ENCODE peak calls at places on chromosome X, in ten cellular contexts. S is keratinocyte, A is esophagus squamous epithelium, M is Peyer's patch, J is PC-3, C is lung, P is psoas muscle, H is tibial nerve, G is kidney, X is ovary. L is an unnamed sample. For H3K9me3 and H3K4me1, the result is how much of the 10 kb centered on the place peaks cover.

GRCh38 chrX:63513825-63514574 is 162.9 kb upstream of the SPIN4 start:
- DNase-seq in J (peak), P (no peak), H (peak), A (no peak), G (no peak), S (no peak), M (no peak), X (no peak), C (no peak), L (no peak)

GRCh38 chrX:70755850-70756249 is 152.7 kb downstream of the TEX11 start:
- DNase-seq in X (no peak), A (no peak), P (no peak), H (no peak), J (no peak), C (no peak), G (no peak), M (no peak), S (no peak), L (no peak)

GRCh38 chrX:147478899-147479298 is 432.8 kb upstream of the FMR1 start:
- DNase-seq in H (no peak), J (no peak), S (no peak), P (no peak), G (no peak), C (no peak), A (no peak), M (no peak), X (no peak), L (no peak)

GRCh38 chrX:112641449-112641848 is 38.3 kb downstream of the LHFPL1 start:
- DNase-seq in M (no peak), S (no peak), J (no peak), H (no peak), P (no peak), G (no peak), A (no peak), X (no peak), C (no peak), L (no peak)

GRCh38 chrX:138771042-138771441 is 59.5 kb upstream of the FGF13 start:
- DNase-seq in G (no peak), S (no peak), J (no peak), P (no peak), A (no peak), X (no peak), M (no peak), H (no peak), C (no peak), L (no peak)

GRCh38 chrX:1151378-1152077 is 60.9 kb downstream of the CRLF2 start:
- DNase-seq in A (no peak), H (no peak), C (no peak), P (no peak), M (no peak), J (no peak), G (no peak), X (no peak), S (no peak), L (peak)

GRCh38 chrX:136339702-136340101 is 38.9 kb downstream of the ADGRG4 start:
- DNase-seq in C (no peak), H (no peak), M (no peak), A (no peak), S (no peak), J (no peak), P (no peak), X (no peak), G (no peak), L (no peak)

GRCh38 chrX:49710744-49711319 is 15.0 kb upstream of the PAGE1 start:
- DNase-seq in J (no peak), P (no peak), C (no peak), G (no peak), S (no peak), H (no peak), X (no peak), A (no peak), M (no peak), L (no peak)

GRCh38 chrX:86263526-86263925 is 115.3 kb downstream of the DACH2 start:
- DNase-seq in M (no peak), A (no peak), J (no peak), S (no peak), X (no peak), H (no peak), G (no peak), P (no peak), C (no peak), L (no peak)

GRCh38 chrX:45621356-45622041 is 420.8 kb upstream of the DIPK2B start:
- DNase-seq in H (no peak), M (no peak), X (no peak), C (no peak), S (peak), P (no peak), A (no peak), J (peak), G (no peak), L (no peak)

GRCh38 chrX:141936080-141936479 is 32.4 kb downstream of the MAGEC1 start:
- DNase-seq in S (no peak), P (no peak), A (no peak), M (no peak), G (no peak), C (no peak), J (peak), H (no peak), X (no peak), L (no peak)

GRCh38 chrX:37765507-37765906 is 14.4 kb upstream of the CYBB start:
- DNase-seq in P (no peak), S (no peak), C (no peak), G (no peak), H (no peak), X (no peak), A (no peak), J (no peak), M (no peak), L (no peak)

GRCh38 chrX:13165747-13166146 is 121.3 kb upstream of the FAM9C start:
- DNase-seq in H (no peak), A (no peak), G (no peak), S (no peak), M (no peak), C (no peak), J (no peak), P (no peak), X (no peak), L (no peak)

GRCh38 chrX:139120760-139121159 is 409.2 kb upstream of the FGF13 start:
- DNase-seq in H (no peak), C (no peak), G (no peak), P (no peak), M (no peak), J (peak), A (no peak), X (no peak), S (no peak), L (no peak)

GRCh38 chrX:143095311-143095710 is 69.6 kb downstream of the SPANXN4 start:
- DNase-seq in H (no peak), C (no peak), M (no peak), P (no peak), S (no peak), X (no peak), A (no peak), G (no peak), J (no peak), L (no peak)

GRCh38 chrX:143094501-143095110 is 68.9 kb downstream of the SPANXN4 start:
- DNase-seq in C (no peak), J (no peak), G (no peak), S (no peak), M (no peak), P (no peak), X (no peak), H (no peak), A (no peak), L (no peak)

DNA sequence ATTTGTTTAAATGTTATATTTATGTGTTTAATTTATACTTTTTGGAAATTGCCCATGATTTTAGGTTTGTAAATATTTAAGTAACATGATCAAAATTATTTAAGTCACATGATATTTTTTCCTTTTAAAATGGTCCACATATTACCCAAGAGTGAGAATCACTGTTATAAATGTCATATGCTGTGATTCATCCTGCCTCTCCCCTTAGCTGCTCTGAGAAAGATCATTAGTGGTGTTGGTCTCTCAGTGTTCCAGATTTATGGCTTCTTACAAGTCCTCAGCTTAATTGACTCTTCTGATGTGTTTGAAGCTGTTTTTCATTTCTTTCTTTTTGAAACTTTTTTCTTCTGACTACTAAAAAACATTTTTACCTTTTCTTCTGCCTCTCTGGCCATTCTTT is 70.1 kb downstream of the SPANXN4 start:
- DNase-seq in H (no peak), G (no peak), A (no peak), P (no peak), J (no peak), M (no peak), S (no peak), C (no peak), X (no peak), L (no peak)
- H3K9me3 ChIP-seq in H (under half), G (under half), A (under half), P (under half), J (under half), M (under half), S (under half), C (under half), X (under half), L (under half)

GRCh38 chrX:65673857-65674350 is 6.5 kb downstream of the MSN start:
- DNase-seq in P (no peak), S (no peak), J (no peak), A (no peak), H (no peak), X (no peak), G (no peak), C (no peak), M (no peak), L (no peak)
- H3K4me1 ChIP-seq in P (under half), S (under half), J (half or more), A (under half), H (under half), X (under half), G (under half), C (under half), M (under half), L (under half)

DNA sequence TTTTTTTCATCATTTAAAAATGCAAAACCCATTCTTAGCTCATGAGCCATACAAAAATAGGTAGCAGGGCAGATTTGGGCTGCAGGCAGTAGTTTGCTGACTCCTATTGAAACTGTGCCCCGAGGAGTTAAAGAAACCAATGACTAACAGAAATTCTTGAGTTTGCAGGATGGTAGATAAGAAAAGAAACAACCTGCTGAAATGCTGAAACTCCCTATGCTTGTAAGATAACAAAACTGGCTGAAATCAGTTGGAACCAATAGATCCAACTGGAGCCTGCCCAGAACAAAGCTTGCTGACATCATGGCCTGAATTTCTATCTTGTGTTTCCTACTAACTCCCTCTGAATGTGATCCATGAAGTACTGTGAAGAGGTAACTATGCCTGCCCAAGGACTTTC is 68.6 kb downstream of the ANOS1 start:
- DNase-seq in H (no peak), X (no peak), C (no peak), S (no peak), P (no peak), M (no peak), J (peak), G (no peak), A (no peak), L (no peak)
- H3K27ac ChIP-seq in H (no peak), X (no peak), C (no peak), S (no peak), P (no peak), M (no peak), J (no peak), G (no peak), A (no peak), L (no peak)

DNA sequence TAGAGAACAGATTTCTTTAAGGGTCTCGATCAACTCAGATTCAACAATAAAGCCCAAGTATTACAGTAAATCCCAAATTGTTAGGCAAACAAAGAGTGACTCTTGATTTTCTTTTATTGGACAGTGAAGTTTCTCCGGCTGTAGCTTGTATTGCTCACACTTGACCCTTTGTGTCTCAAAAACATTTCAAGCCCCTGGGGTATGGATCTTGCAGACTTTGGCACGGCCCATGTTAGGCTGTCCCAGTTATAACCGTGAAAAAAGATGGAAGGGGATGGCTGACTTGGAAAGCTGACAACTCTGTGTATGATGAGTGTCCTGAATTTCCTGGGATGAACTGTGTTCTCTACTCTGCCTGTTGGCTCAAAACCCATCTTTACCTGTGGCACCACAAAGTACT is 356.1 kb downstream of the SLITRK2 start:
- DNase-seq in J (peak), C (no peak), G (no peak), X (no peak), P (no peak), S (no peak), A (no peak), M (no peak), H (no peak), L (no peak)
- H3K9me3 ChIP-seq in J (under half), C (under half), G (under half), X (under half), P (under half), S (under half), A (under half), M (under half), H (under half), L (under half)

GRCh38 chrX:154349979-154350378 is 24.5 kb downstream of the FLNA start:
- DNase-seq in J (no peak), H (no peak), C (no peak), A (no peak), G (no peak), M (no peak), P (no peak), S (no peak), X (no peak), L (no peak)

GRCh38 chrX:154350429-154351182 is 23.8 kb downstream of the FLNA start:
- DNase-seq in J (no peak), P (peak), M (no peak), X (no peak), H (no peak), S (no peak), G (peak), C (no peak), A (no peak), L (no peak)

GRCh38 chrX:154349359-154349935 is 25.0 kb downstream of the FLNA start:
- DNase-seq in X (peak), H (no peak), P (peak), S (no peak), J (no peak), M (no peak), A (no peak), C (no peak), G (peak), L (no peak)

GRCh38 chrX:154348114-154348531 is 26.3 kb downstream of the FLNA start:
- DNase-seq in S (no peak), M (no peak), C (no peak), P (no peak), H (no peak), X (peak), A (no peak), G (peak), J (no peak), L (peak)

DNA sequence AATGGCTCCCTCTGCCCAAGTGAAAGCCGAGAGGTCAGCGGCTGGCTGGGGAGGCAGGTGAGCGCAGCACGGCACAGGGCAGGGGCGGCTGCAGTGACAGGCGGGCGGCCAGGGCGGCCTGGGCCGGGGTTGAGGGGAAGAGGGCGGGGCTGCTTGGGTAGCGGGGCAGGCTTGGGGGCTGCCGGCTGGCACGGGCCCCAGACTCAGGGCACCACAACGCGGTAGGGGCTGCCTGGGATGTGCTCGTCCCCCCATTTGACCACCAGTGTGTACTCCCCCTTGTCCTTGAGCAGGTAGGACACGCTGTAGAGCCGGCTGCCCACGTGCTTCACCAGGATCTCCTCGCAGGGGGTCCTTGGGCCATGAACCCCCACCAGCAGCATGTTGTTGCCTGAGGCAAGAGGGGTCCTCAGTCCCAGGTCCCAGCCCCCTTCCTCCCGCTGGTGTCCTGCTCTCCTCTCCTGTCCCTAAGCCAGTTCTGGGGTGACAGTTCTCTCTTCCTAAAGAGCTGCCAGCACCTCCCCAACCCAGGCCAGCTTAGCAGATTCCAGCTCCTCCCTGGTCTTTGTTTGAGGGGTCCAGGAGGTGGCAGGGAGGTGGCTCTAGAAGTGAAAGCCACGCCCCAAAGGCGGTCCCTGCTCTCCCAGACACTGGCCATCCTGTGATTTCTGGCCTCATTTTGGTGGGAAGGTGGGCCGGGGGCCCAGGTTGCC is 25.6 kb downstream of the FLNA start:
- DNase-seq in H (no peak), M (no peak), S (no peak), J (no peak), A (no peak), X (peak), G (peak), P (peak), C (no peak), L (no peak)
- H3K4me1 ChIP-seq in H (under half), M (under half), S (under half), J (under half), A (under half), X (under half), G (under half), P (under half), C (under half), L (under half)

GRCh38 chrX:41561045-41561444 is 113.9 kb downstream of the NYX start:
- DNase-seq in C (no peak), S (no peak), J (peak), P (no peak), X (peak), G (no peak), A (no peak), H (no peak), M (no peak), L (no peak)

GRCh38 chrX:41559662-41560061 is 112.5 kb downstream of the NYX start:
- DNase-seq in H (no peak), A (no peak), J (no peak), S (no peak), X (peak), C (no peak), P (no peak), M (no peak), G (no peak), L (no peak)

GRCh38 chrX:41558531-41558930 is 111.4 kb downstream of the NYX start:
- DNase-seq in G (no peak), H (no peak), A (no peak), P (no peak), S (no peak), M (no peak), C (no peak), J (peak), X (no peak), L (no peak)

GRCh38 chrX:41556958-41557357 is 109.8 kb downstream of the NYX start:
- DNase-seq in C (no peak), H (no peak), J (no peak), G (no peak), P (no peak), S (no peak), M (no peak), X (no peak), A (no peak), L (no peak)

GRCh38 chrX:41559235-41559634 is 112.1 kb downstream of the NYX start:
- DNase-seq in A (no peak), P (no peak), C (no peak), H (no peak), S (no peak), M (no peak), G (no peak), J (no peak), X (no peak), L (no peak)
- H3K27ac ChIP-seq in A (peak), P (no peak), C (no peak), H (no peak), S (no peak), M (no peak), G (no peak), J (no peak), X (no peak), L (no peak)

DNA sequence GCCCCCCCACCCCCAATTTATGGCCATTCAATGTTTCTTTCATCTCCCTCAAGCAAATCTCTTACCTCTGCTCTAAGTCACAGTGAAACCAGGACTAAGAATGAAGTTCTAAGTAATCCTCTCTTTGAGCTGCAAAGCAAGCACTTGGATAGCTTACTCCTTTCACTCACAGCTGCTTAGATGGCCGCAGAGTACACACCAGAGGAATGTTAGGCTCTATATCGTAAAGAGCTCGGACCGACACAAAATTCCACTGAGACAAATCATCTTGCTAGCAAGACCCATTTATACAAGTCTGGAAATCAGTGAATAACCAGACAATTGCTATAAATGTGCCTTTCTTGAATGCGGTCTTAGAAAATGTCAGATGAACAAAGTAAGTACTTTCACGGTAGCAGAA is 135.0 kb downstream of the IDS start:
- DNase-seq in A (no peak), J (no peak), P (no peak), X (no peak), H (no peak), S (no peak), C (no peak), M (no peak), G (no peak), L (no peak)
- H3K9me3 ChIP-seq in A (under half), J (under half), P (under half), X (under half), H (under half), S (under half), C (under half), M (under half), G (under half), L (under half)

GRCh38 chrX:148865237-148865636 is 364.8 kb downstream of the AFF2 start:
- DNase-seq in C (no peak), S (no peak), A (no peak), J (no peak), G (no peak), P (no peak), M (no peak), X (no peak), H (no peak), L (no peak)
- H3K4me1 ChIP-seq in C (under half), S (under half), A (under half), J (under half), G (under half), P (under half), M (under half), X (under half), H (under half), L (under half)

DNA sequence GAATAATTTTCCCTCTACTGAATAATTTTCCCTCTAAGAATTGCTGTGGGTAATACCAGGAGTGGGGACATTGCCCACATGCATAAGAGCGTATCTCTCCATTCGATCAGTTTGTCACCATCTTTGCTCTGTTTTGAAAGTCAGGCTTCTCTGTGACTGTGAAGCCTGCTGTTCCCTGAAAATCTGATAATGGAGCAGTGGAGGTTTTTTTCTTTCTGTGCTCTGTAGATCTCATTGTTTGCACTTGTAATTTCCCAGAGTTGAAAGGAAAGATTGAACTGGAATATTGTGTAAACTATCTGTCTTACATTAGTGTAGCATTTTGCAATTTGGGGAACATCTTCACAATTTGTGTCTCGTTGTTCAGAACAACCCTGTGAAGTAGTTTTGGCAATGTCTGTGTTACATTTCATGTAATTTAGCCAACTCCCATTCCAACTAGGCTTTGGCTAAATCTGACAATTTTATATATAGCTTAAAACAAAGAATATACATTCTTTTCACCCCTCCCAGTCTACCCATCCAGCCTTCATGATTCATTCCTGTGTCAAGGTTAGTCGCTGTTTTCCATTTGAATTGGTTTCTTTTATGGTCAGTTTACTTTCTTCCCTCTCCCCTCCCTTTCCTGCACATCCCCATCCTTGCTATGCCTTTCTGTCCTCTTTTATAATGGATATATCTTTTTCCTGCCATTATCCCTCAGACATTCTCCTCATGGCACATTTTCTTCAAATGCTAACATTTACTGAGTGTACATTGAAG is 4.5 kb downstream of the ZXDB start:
- DNase-seq in S (no peak), A (no peak), J (peak), M (no peak), C (no peak), H (no peak), X (no peak), G (no peak), P (no peak), L (no peak)
- H3K27ac ChIP-seq in S (peak), A (peak), J (peak), M (no peak), C (peak), H (peak), X (no peak), G (no peak), P (no peak), L (peak)

GRCh38 chrX:40172169-40172979 is 74.6 kb upstream of the BCOR start:
- DNase-seq in J (peak), A (no peak), S (no peak), G (peak), P (peak), X (peak), H (no peak), C (peak), M (peak), L (peak)
- H3K9me3 ChIP-seq in J (under half), A (under half), S (under half), G (under half), P (under half), X (under half), H (under half), C (under half), M (under half), L (under half)